ENCODE peak calls at places on chromosomes 13 and 19, in five cellular contexts. I is NCI-H1105, S is GM04503, B is NB4, W is progenitor cell of endocrine pancreas. P is an unnamed sample.
A peak's percentile ranks its signal among the peaks of the same experiment; 100 is the strongest.

GRCh38 chr13:101624210-101624922 is 171.9 kb downstream of the ITGBL1 start:
- DNase-seq in I (no peak), S (no peak), B (no peak), W (no peak), P (peak; percentile 70)

GRCh38 chr19:49932731-49933131 is 3.4 kb upstream of the NUP62 start:
- DNase-seq in I (no peak), S (no peak), B (no peak), W (no peak), P (no peak)

GRCh38 chr19:1069009-1069779 is 2.2 kb downstream of the ARHGAP45 start:
- DNase-seq in I (no peak), S (no peak), B (peak; percentile 88), W (no peak), P (no peak)

GRCh38 chr13:22049384-22049783 is 378.5 kb downstream of the FGF9 start:
- DNase-seq in I (peak; percentile 40), S (no peak), B (no peak), W (no peak), P (no peak)

GRCh38 chr13:66207610-66208009 is 1022.5 kb downstream of the PCDH9 start:
- DNase-seq in I (no peak), S (peak; percentile 2), B (no peak), W (no peak), P (no peak)

GRCh38 chr13:44302948-44303575 is 70.6 kb upstream of the SERP2 start:
- DNase-seq in I (no peak), S (no peak), B (no peak), W (no peak), P (no peak)

GRCh38 chr13:95641291-95641811 is 3.2 kb downstream of the DZIP1 start:
- DNase-seq in I (peak; percentile 23), S (no peak), B (no peak), W (no peak), P (peak; percentile 79)

GRCh38 chr19:48878219-48879024 is 6.2 kb downstream of the PPP1R15A start:
- DNase-seq in I (no peak), S (no peak), B (no peak), W (no peak), P (no peak)

GRCh38 chr13:99916366-99917103 is 55.0 kb downstream of the ZIC5 start:
- DNase-seq in I (peak; percentile 26), S (peak; percentile 24), B (peak; percentile 78), W (no peak), P (peak; percentile 85)

GRCh38 chr19:5718579-5719273 is 1.2 kb downstream of the LONP1 start:
- DNase-seq in I (no peak), S (peak; percentile 64), B (peak; percentile 77), W (no peak), P (no peak)

GRCh38 chr13:98443329-98443728 is 133.6 kb downstream of the STK24 start:
- DNase-seq in I (no peak), S (peak; percentile 58), B (peak; percentile 35), W (no peak), P (no peak)

GRCh38 chr13:112752711-112753541 is 63.1 kb downstream of the ATP11A start:
- DNase-seq in I (no peak), S (no peak), B (no peak), W (no peak), P (no peak)

GRCh38 chr19:58351558-58351878 is 1.8 kb downstream of the A1BG start:
- DNase-seq in I (no peak), S (no peak), B (no peak), W (no peak), P (no peak)

P was measured in SHP77.